ENCODE peak calls at places on chromosome 14, in six cellular contexts. R is GM23248, C is GM23338, J is SK-N-SH, D is MM.1S, K is PC-3. S is an unnamed sample.

GRCh38 chr14:50230601-50231474 is 540 bp downstream of the SOS2 start:
- DNase-seq in C (peak; percentile 50), D (peak; percentile 35), K (peak; percentile 70), R (peak; percentile 74), J (peak; percentile 75), S (peak; percentile 26)

GRCh38 chr14:49619730-49620129 is 696 bp downstream of the RPL36AL start:
- DNase-seq in R (peak; percentile 19), J (no peak), C (no peak), K (no peak), D (no peak), S (no peak)

GRCh38 chr14:50051106-50051505 is 65.3 kb downstream of the VCPKMT start:
- DNase-seq in J (no peak), C (no peak), D (no peak), K (no peak), R (no peak), S (no peak)

GRCh38 chr14:68365228-68365627 is 427.6 kb downstream of the ZFP36L1 start:
- DNase-seq in C (no peak), K (peak; percentile 84), D (no peak), J (no peak), R (peak; percentile 78), S (no peak)

GRCh38 chr14:104359969-104360442 is 219.6 kb upstream of the C14orf180 start:
- DNase-seq in J (peak; percentile 24), D (no peak), K (no peak), R (no peak), C (no peak), S (no peak)

GRCh38 chr14:54267172-54267571 is 129.6 kb upstream of the CDKN3 start:
- DNase-seq in K (no peak), D (peak; percentile 83), R (no peak), J (no peak), C (no peak), S (no peak)

GRCh38 chr14:35687335-35687939 is 121.7 kb downstream of the RALGAPA1 start:
- DNase-seq in C (peak; percentile 77), J (peak; percentile 46), D (peak; percentile 52), R (peak; percentile 76), K (peak; percentile 80), S (peak; percentile 75)

GRCh38 chr14:34365309-34365915 is 96.6 kb downstream of the SPTSSA start:
- DNase-seq in C (peak; percentile 15), R (peak; percentile 23), J (no peak), K (peak; percentile 29), D (no peak), S (peak; percentile 11)

GRCh38 chr14:76201162-76201561 is 49.4 kb downstream of the GPATCH2L start:
- DNase-seq in C (no peak), K (peak; percentile 91), J (no peak), R (peak; percentile 88), D (no peak), S (no peak)

GRCh38 chr14:55706893-55707292 is 126.9 kb downstream of the KTN1 start:
- DNase-seq in J (no peak), C (no peak), K (peak; percentile 60), R (peak; percentile 45), D (no peak), S (no peak)

GRCh38 chr14:51529731-51530130 is 122.0 kb upstream of the FRMD6 start:
- DNase-seq in D (no peak), K (no peak), R (no peak), C (no peak), J (peak; percentile 28), S (no peak)
- H3K27ac ChIP-seq in D (no peak overlapping the region), K (no peak overlapping the region), R (no peak overlapping the region), C (no peak overlapping the region), J (peak overlapping the region; percentile 64), S (no peak overlapping the region)

GRCh38 chr14:99550387-99550992 is 53.5 kb downstream of the CCDC85C start:
- DNase-seq in K (no peak), R (no peak), D (no peak), J (no peak), C (no peak), S (no peak)
- H3F3A ChIP-seq in K (no peaks in the 10 kb centered on the region), R (no peaks in the 10 kb centered on the region), D (no peaks in the 10 kb centered on the region), J (peaks cover 2% of the 10 kb centered on the region), C (no peaks in the 10 kb centered on the region), S (peaks cover 23% of the 10 kb centered on the region)

GRCh38 chr14:65425885-65426284 is 13.4 kb downstream of the FUT8 start:
- DNase-seq in R (no peak), C (no peak), D (no peak), J (no peak), K (peak; percentile 63), S (no peak)

GRCh38 chr14:65423986-65424385 is 11.5 kb downstream of the FUT8 start:
- DNase-seq in K (peak; percentile 65), R (no peak), D (no peak), J (no peak), C (no peak), S (no peak)

GRCh38 chr14:65421201-65421981 is 8.9 kb downstream of the FUT8 start:
- DNase-seq in K (peak; percentile 74), D (no peak), C (no peak), J (no peak), R (peak; percentile 89), S (peak; percentile 9)

GRCh38 chr14:65422093-65422834 is 9.7 kb downstream of the FUT8 start:
- DNase-seq in C (no peak), K (no peak), D (no peak), J (no peak), R (no peak), S (no peak)

DNA sequence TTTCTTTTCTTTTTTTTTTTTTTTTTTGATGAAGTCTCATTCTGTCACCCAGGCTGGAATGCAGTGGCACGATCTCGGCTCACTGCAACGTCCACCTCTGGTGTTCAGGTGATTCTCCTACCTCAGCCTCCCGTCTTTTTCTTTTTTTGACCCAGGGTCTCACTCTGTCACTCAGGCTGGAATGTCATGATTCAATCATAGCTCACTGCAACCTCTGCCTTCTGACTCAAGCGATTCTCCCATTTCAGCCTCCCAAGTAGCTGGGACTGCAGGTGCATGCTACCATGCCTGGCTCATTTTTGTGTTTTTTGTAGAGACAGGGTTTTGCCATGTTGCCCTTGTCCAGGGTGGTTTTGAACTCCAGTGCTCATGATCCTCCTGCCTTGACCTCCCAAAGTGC is 12.0 kb downstream of the FUT8 start:
- DNase-seq in R (no peak), C (no peak), J (no peak), D (no peak), K (peak; percentile 81), S (no peak)
- TF ChIP-seq EZH2phosphoT487 in R (no peak), C (no peak), J (no peak), D (no peak), K (no peak), S (no peak)

GRCh38 chr14:24135584-24135833 is 485 bp upstream of the PSME1 start:
- DNase-seq in R (no peak), J (no peak), D (no peak), C (no peak), K (no peak), S (no peak)

GRCh38 chr14:24138396-24139271 is 2.6 kb downstream of the PSME1 start:
- DNase-seq in D (no peak), C (no peak), J (no peak), R (no peak), K (no peak), S (no peak)

GRCh38 chr14:24135834-24136683 is at the start of gene PSME1:
- DNase-seq in C (peak; percentile 96), K (peak; percentile 90), J (peak; percentile 98), R (peak; percentile 94), D (peak; percentile 76), S (peak; percentile 96)

GRCh38 chr14:24137529-24138395 is 1.8 kb downstream of the PSME1 start:
- DNase-seq in D (no peak), K (no peak), J (no peak), R (no peak), C (no peak), S (no peak)

GRCh38 chr14:24136684-24137528 is 912 bp downstream of the PSME1 start:
- DNase-seq in K (peak; percentile 19), J (no peak), R (no peak), C (peak; percentile 13), D (no peak), S (no peak)
- H3K27ac ChIP-seq in K (no peak overlapping the region), J (peak overlapping the region; percentile 64), R (no peak overlapping the region), C (no peak overlapping the region), D (peak overlapping the region; percentile 35), S (no peak overlapping the region)